ENCODE peak calls at places on chromosomes 5 and 9, in four cellular contexts. S is pancreas, W is endothelial cell of umbilical vein, I is HCT116. P is an unnamed sample.

GRCh38 chr5:132473019-132473531 is 17.5 kb downstream of the IRF1 start:
- DNase-seq in S (no peak), W (no peak), I (no peak), P (peak; percentile 83)

GRCh38 chr9:136494531-136495215 is 11.8 kb upstream of the SEC16A start:
- DNase-seq in S (no peak), W (no peak), I (no peak), P (no peak)

GRCh38 chr5:35393901-35394300 is 163.6 kb upstream of the PRLR start:
- DNase-seq in S (no peak), W (no peak), I (no peak), P (no peak)

GRCh38 chr5:10227396-10227795 is 22.3 kb downstream of the ATPSCKMT start:
- DNase-seq in S (no peak), W (no peak), I (no peak), P (no peak)

GRCh38 chr5:177600458-177601018 is 606 bp downstream of the B4GALT7 start:
- DNase-seq in S (no peak), W (peak; percentile 54), I (no peak), P (no peak)

GRCh38 chr9:111896942-111897830 is 572 bp downstream of the UGCG start:
- DNase-seq in S (peak; percentile 35), W (peak; percentile 74), I (no peak), P (peak; percentile 5)

GRCh38 chr5:160418561-160419457 is at the start of gene SLU7:
- DNase-seq in S (peak; percentile 94), W (peak; percentile 98), I (peak; percentile 86), P (peak; percentile 86)

GRCh38 chr5:620586-621180 is 8.5 kb downstream of the CEP72 start:
- DNase-seq in S (no peak), W (no peak), I (no peak), P (no peak)

GRCh38 chr5:74040065-74040551 is 414.1 kb downstream of the ARHGEF28 start:
- DNase-seq in S (no peak), W (no peak), I (no peak), P (no peak)

GRCh38 chr5:125408582-125409069 is 662.2 kb upstream of the ZNF608 start:
- DNase-seq in S (no peak), W (peak; percentile 65), I (peak; percentile 27), P (no peak)

GRCh38 chr5:68049053-68049713 is 166.4 kb upstream of the PIK3R1 start:
- DNase-seq in S (no peak), W (no peak), I (no peak), P (no peak)

GRCh38 chr5:112418412-112419049 is 546 bp downstream of the EPB41L4A start:
- DNase-seq in S (no peak), W (peak; percentile 42), I (no peak), P (no peak)

GRCh38 chr9:15509931-15510788 is 610 bp downstream of the PSIP1 start:
- DNase-seq in S (peak; percentile 23), W (peak; percentile 36), I (no peak), P (peak; percentile 48)

GRCh38 chr5:89759824-89760223 is 649.7 kb downstream of the CETN3 start:
- DNase-seq in S (no peak), W (no peak), I (no peak), P (no peak)

GRCh38 chr5:78417026-78417425 is 56.6 kb downstream of the SCAMP1 start:
- DNase-seq in S (no peak), W (no peak), I (no peak), P (no peak)

GRCh38 chr5:31393126-31393525 is 138.8 kb downstream of the DROSHA start:
- DNase-seq in S (no peak), W (no peak), I (no peak), P (no peak)

GRCh38 chr5:38446029-38446522 is 110.4 kb downstream of the LIFR start:
- DNase-seq in S (no peak), W (no peak), I (no peak), P (no peak)
- H3K4me3 ChIP-seq in S (no peak overlapping the region), W (no peak overlapping the region), I (no peak overlapping the region), P (no peak overlapping the region)

DNA sequence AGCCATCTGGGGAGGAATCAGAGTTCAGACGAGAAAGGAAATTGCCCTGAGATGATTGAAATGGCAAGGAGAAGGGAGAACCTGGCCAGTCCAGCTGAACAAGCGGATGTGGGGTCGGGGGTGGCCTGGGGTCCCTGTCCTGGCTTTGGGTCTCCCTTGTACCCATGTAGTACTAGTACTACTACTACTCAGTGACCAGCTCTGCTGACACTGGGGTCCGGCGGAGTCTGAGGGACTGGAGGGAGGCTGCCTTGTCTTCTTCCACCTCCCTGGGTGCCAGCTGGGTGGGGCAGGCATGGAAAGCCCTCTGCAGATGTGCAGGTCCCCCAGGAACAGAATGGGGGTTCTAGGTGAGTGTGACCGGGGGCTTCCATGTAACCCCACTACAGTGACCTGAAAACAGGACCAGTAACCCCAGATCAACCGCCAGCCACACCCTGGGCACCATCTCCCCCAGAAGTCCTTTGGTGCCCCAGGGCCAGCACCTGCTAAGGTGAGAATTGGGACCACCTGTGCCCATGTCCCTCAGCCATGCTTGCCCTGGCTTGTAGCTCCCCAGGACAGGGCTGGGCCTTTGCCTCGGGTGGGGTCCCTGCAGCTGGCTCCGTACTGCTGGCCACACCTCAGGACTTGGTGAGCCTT is 89.1 kb upstream of the COL5A1 start:
- DNase-seq in S (no peak), W (no peak), I (no peak), P (no peak)
- H3K27ac ChIP-seq in S (no peak overlapping the region), W (peak overlapping the region; percentile 91), I (no peak overlapping the region), P (no peak overlapping the region)

GRCh38 chr5:51383494-51384081 is 340 bp downstream of the ISL1 start:
- DNase-seq in S (no peak), W (peak; percentile 58), I (no peak), P (no peak)
- H3K4me3 ChIP-seq in S (peak overlapping the region; percentile 1), W (peak overlapping the region; percentile 55), I (peak overlapping the region; percentile 73), P (no peak overlapping the region)

GRCh38 chr5:87408219-87408618 is 4.5 kb downstream of the CCNH start:
- DNase-seq in S (no peak), W (no peak), I (no peak), P (no peak)
- H3K27ac ChIP-seq in S (no peak overlapping the region), W (no peak overlapping the region), I (no peak overlapping the region), P (peak overlapping the region; percentile 47)

DNA sequence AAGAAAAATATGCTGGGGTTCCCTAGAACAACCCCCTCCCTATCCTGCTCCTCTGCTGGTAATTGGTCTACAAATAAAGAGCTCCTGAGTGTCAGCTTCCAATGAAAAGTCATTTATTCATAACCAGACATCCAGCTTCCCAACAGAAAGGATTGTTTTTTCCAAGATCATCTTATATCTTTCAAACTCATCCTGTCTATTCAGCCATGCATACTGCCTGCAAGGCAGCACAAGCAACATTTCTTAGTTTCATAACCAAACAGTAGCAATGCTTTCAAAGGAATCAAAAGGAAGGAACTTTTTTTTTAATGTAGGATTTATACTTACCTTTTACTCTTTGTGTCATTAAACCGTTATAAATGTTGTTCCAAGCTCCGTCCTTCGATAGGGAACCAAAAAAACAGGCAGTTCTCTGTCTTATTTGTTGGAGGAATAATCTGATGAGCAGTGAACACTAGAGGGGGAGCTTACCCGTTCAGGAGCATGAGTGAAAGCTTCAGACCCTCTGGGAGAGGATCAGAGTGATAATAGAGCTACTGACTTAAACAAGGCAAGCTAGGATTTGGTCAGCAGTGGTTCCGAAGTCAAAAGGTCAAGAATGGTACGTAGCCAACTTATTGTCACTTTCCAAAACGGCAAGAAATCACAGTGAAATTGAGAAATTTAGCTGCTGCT is 893.1 kb downstream of the NR2F1-AS1 start:
- DNase-seq in S (no peak), W (peak; percentile 46), I (peak; percentile 29), P (no peak)
- H3K4me3 ChIP-seq in S (no peak overlapping the region), W (no peak overlapping the region), I (no peak overlapping the region), P (no peak overlapping the region)

GRCh38 chr9:100090880-100091279 is 7.9 kb downstream of the ERP44 start:
- DNase-seq in S (no peak), W (no peak), I (no peak), P (no peak)

GRCh38 chr9:100091650-100092049 is 7.2 kb downstream of the ERP44 start:
- DNase-seq in S (no peak), W (no peak), I (no peak), P (no peak)

GRCh38 chr9:100088202-100088601 is 10.6 kb downstream of the ERP44 start:
- DNase-seq in S (no peak), W (peak; percentile 37), I (no peak), P (no peak)

GRCh38 chr9:100096378-100096916 is 2.4 kb downstream of the ERP44 start:
- DNase-seq in S (no peak), W (no peak), I (no peak), P (no peak)

DNA sequence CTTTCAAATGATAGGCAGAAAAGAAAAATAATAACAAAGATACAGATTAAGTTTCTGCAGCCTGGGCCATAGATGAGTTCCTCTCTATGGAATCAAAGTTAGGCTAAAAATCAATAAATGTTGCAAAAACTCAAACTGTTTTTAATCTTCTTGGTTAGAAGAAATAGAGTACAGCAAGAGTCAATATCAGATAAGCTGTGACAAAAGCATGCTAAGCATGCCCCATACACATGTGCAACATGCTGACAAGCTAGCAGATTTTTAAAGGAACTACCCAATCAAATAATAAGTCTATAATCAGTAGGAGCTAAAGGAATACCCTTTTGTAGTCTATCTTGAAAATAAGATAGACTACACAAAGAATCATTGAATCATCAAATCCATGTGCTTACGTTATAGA is 6.7 kb downstream of the ERP44 start:
- DNase-seq in S (no peak), W (no peak), I (no peak), P (no peak)
- H3K27ac ChIP-seq in S (no peak overlapping the region), W (no peak overlapping the region), I (no peak overlapping the region), P (no peak overlapping the region)

DNA sequence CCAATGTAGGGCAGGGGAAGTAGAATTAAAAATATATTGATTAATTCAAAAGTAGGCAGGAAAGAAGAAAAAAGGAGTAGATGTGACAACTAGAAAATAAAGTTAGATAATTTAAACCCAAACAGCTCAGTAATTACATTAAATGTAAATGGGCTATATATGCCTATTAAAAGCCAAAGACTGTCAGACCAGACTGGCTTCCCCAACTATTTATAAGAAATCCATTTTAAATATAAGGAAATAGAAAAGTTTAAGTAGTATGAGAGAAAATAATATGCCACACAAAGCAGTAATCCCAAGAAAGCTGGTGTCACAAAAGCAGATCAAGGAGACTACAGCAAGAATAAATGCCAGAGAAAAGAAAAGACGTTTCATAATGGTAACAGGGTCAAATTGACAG is 28.9 kb upstream of the SARDH start:
- DNase-seq in S (no peak), W (no peak), I (no peak), P (no peak)
- H3K4me3 ChIP-seq in S (no peak overlapping the region), W (no peak overlapping the region), I (no peak overlapping the region), P (no peak overlapping the region)

DNA sequence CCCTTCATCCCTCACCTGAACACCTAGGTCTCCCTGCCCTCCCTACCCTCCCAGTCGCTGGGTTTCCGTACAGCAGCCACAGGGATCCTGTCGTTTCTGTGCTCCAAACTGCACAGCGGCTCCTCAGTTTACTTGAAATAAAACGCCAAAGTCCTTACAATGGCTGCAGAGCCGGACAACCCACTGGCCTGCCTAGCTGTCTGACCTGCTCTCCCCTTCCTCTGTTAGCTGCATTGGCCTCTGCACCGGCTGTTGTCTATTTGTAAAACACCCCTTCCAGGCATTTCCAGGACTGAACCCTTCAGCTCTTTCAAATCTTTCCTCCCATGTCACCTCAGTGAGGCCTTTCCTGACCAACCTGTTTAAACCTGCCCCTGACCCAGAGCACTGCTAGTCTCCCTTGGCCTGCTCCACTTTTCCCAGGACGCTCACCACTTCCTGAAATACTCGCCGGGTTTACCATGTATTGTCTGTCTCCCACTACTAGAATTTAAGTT is 9.1 kb upstream of the MGAT1 start:
- DNase-seq in S (no peak), W (no peak), I (no peak), P (no peak)
- H3K27ac ChIP-seq in S (peak overlapping the region; percentile 100), W (no peak overlapping the region), I (peak overlapping the region; percentile 98), P (peak overlapping the region; percentile 95)